ENCODE peak calls at places on chromosome 21, in five cellular contexts. One of them, this sample, is unnamed.

GRCh38 chr21:17784604-17785402 is 34.4 kb downstream of the C21orf91 start:
- DNase-seq in neuronal stem cell: no peak
- DNase-seq in H9: no peak
- DNase-seq in H1: no peak
- DNase-seq in IMR-90: no peak
- DNase-seq in this sample: no peak

GRCh38 chr21:38343691-38344090 is 86.9 kb downstream of the KCNJ15 start:
- DNase-seq in neuronal stem cell: no peak
- DNase-seq in H9: no peak
- DNase-seq in H1: no peak
- DNase-seq in IMR-90: peak; percentile 49
- DNase-seq in this sample: peak; percentile 75

GRCh38 chr21:36718951-36719501 is 20.1 kb downstream of the SIM2 start:
- DNase-seq in neuronal stem cell: no peak
- DNase-seq in H9: no peak
- DNase-seq in H1: no peak
- DNase-seq in IMR-90: no peak
- DNase-seq in this sample: no peak

GRCh38 chr21:37560385-37560784 is 193.8 kb downstream of the DYRK1A start:
- DNase-seq in neuronal stem cell: no peak
- DNase-seq in H9: no peak
- DNase-seq in H1: no peak
- DNase-seq in IMR-90: no peak
- DNase-seq in this sample: no peak

GRCh38 chr21:46157987-46158451 is 2.6 kb upstream of the FTCD start:
- DNase-seq in neuronal stem cell: no peak
- DNase-seq in H9: peak; percentile 16
- DNase-seq in H1: no peak
- DNase-seq in IMR-90: no peak
- DNase-seq in this sample: no peak

GRCh38 chr21:24671901-24672300 is 935.4 kb downstream of the MRPL39 start:
- DNase-seq in neuronal stem cell: no peak
- DNase-seq in H9: no peak
- DNase-seq in H1: no peak
- DNase-seq in IMR-90: no peak
- DNase-seq in this sample: no peak

GRCh38 chr21:26801524-26801923 is 43.7 kb downstream of the ADAMTS1 start:
- DNase-seq in neuronal stem cell: no peak
- DNase-seq in H9: no peak
- DNase-seq in H1: no peak
- DNase-seq in IMR-90: peak; percentile 94
- DNase-seq in this sample: peak; percentile 80

GRCh38 chr21:26916799-26917198 is 50.1 kb downstream of the ADAMTS5 start:
- DNase-seq in neuronal stem cell: no peak
- DNase-seq in H9: no peak
- DNase-seq in H1: no peak
- DNase-seq in IMR-90: no peak
- DNase-seq in this sample: no peak

GRCh38 chr21:22342855-22343254 is 1344.6 kb downstream of the NCAM2 start:
- DNase-seq in neuronal stem cell: no peak
- DNase-seq in H9: no peak
- DNase-seq in H1: no peak
- DNase-seq in IMR-90: no peak
- DNase-seq in this sample: no peak

GRCh38 chr21:16406355-16406754 is 676.6 kb downstream of the USP25 start:
- DNase-seq in neuronal stem cell: no peak
- DNase-seq in H9: no peak
- DNase-seq in H1: no peak
- DNase-seq in IMR-90: no peak
- DNase-seq in this sample: no peak

GRCh38 chr21:18369115-18369514 is 34.5 kb downstream of the TMPRSS15 start:
- DNase-seq in neuronal stem cell: peak; percentile 9
- DNase-seq in H9: no peak
- DNase-seq in H1: no peak
- DNase-seq in IMR-90: no peak
- DNase-seq in this sample: peak; percentile 46

GRCh38 chr21:14550200-14550599 is 4.1 kb upstream of the SAMSN1 start:
- DNase-seq in neuronal stem cell: no peak
- DNase-seq in H9: no peak
- DNase-seq in H1: no peak
- DNase-seq in IMR-90: no peak
- DNase-seq in this sample: no peak

GRCh38 chr21:35234725-35235124 is 185.6 kb upstream of the RUNX1 start:
- DNase-seq in neuronal stem cell: no peak
- DNase-seq in H9: no peak
- DNase-seq in H1: no peak
- DNase-seq in IMR-90: no peak
- DNase-seq in this sample: peak; percentile 36
- H3K4me2 ChIP-seq in neuronal stem cell: no peak overlapping the region
- H3K4me2 ChIP-seq in H9: no peak overlapping the region
- H3K4me2 ChIP-seq in H1: no peak overlapping the region
- H3K4me2 ChIP-seq in IMR-90: no peak overlapping the region
- H3K4me2 ChIP-seq in this sample: no peak overlapping the region

DNA sequence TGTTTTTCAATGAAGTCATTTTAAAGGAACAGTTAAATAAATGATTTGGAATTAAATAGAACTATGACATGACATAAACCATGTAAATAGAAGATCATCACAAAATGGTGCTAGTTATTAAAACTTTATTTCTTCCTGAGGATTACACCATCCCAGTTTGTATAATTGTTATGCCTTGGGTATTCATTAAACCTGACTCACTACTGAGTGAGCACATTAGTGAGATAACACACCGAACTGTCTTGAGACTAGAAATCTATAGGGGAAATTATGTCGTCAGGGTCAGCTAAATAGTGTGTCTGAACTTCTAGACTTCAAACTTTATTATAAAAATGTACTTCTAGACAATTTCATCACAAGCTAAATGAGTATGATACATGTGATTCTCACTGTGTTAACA is 189.4 kb downstream of the NCAM2 start:
- DNase-seq in neuronal stem cell: no peak
- DNase-seq in H9: no peak
- DNase-seq in H1: no peak
- DNase-seq in IMR-90: peak; percentile 59
- DNase-seq in this sample: no peak
- H2AFZ ChIP-seq in neuronal stem cell: peak overlapping the region; percentile 6
- H2AFZ ChIP-seq in H9: no peak overlapping the region
- H2AFZ ChIP-seq in H1: no peak overlapping the region
- H2AFZ ChIP-seq in IMR-90: no peak overlapping the region
- H2AFZ ChIP-seq in this sample: no peak overlapping the region

GRCh38 chr21:29298348-29299045 is at the start of gene BACH1:
- DNase-seq in neuronal stem cell: peak; percentile 84
- DNase-seq in H9: peak; percentile 91
- DNase-seq in H1: peak; percentile 93
- DNase-seq in IMR-90: peak; percentile 91
- DNase-seq in this sample: peak; percentile 92
- H2BK15ac ChIP-seq in neuronal stem cell: peak within 1 kb of the TSS; percentile 90
- H2BK15ac ChIP-seq in H9: no peak within 1 kb of the TSS
- H2BK15ac ChIP-seq in H1: no peak within 1 kb of the TSS
- H2BK15ac ChIP-seq in IMR-90: peak within 1 kb of the TSS; percentile 58
- H2BK15ac ChIP-seq in this sample: peak within 1 kb of the TSS; percentile 75

DNA sequence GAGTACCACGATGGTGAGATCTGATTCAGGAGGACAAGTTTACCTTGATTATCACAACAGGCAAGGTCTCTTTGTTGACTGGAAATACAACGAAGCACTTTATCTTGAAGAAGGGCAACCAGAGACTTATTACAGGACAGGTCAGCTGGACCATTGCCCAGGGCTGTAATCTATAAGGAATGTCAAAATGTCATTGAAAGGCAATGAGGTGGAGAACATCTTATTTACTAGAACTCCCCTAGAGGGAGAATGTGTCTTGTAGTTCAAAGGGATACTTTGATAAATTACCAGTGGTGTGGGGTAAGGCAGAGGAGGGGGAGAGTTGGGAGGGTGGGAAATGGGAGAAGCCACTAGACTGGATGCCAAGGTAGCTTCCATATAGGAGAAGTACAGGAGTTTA is 212.3 kb downstream of the NCAM2 start:
- DNase-seq in neuronal stem cell: no peak
- DNase-seq in H9: no peak
- DNase-seq in H1: no peak
- DNase-seq in IMR-90: no peak
- DNase-seq in this sample: no peak
- H3K4me2 ChIP-seq in neuronal stem cell: no peak overlapping the region
- H3K4me2 ChIP-seq in H9: no peak overlapping the region
- H3K4me2 ChIP-seq in H1: no peak overlapping the region
- H3K4me2 ChIP-seq in IMR-90: no peak overlapping the region
- H3K4me2 ChIP-seq in this sample: no peak overlapping the region

GRCh38 chr21:21076051-21076450 is 77.8 kb downstream of the NCAM2 start:
- DNase-seq in neuronal stem cell: no peak
- DNase-seq in H9: no peak
- DNase-seq in H1: no peak
- DNase-seq in IMR-90: no peak
- DNase-seq in this sample: no peak

GRCh38 chr21:21074305-21074704 is 76.1 kb downstream of the NCAM2 start:
- DNase-seq in neuronal stem cell: no peak
- DNase-seq in H9: no peak
- DNase-seq in H1: no peak
- DNase-seq in IMR-90: no peak
- DNase-seq in this sample: no peak
- H2AFZ ChIP-seq in neuronal stem cell: no peak overlapping the region
- H2AFZ ChIP-seq in H9: no peak overlapping the region
- H2AFZ ChIP-seq in H1: no peak overlapping the region
- H2AFZ ChIP-seq in IMR-90: no peak overlapping the region
- H2AFZ ChIP-seq in this sample: no peak overlapping the region

GRCh38 chr21:32739946-32740345 is 12.1 kb upstream of the SYNJ1 start:
- DNase-seq in neuronal stem cell: no peak
- DNase-seq in H9: no peak
- DNase-seq in H1: no peak
- DNase-seq in IMR-90: no peak
- DNase-seq in this sample: no peak

GRCh38 chr21:32735524-32735923 is 7.7 kb upstream of the SYNJ1 start:
- DNase-seq in neuronal stem cell: no peak
- DNase-seq in H9: no peak
- DNase-seq in H1: no peak
- DNase-seq in IMR-90: no peak
- DNase-seq in this sample: no peak

GRCh38 chr21:32742470-32742869 is 14.7 kb upstream of the SYNJ1 start:
- DNase-seq in neuronal stem cell: no peak
- DNase-seq in H9: no peak
- DNase-seq in H1: no peak
- DNase-seq in IMR-90: no peak
- DNase-seq in this sample: no peak

GRCh38 chr21:32741336-32741735 is 13.5 kb upstream of the SYNJ1 start:
- DNase-seq in neuronal stem cell: no peak
- DNase-seq in H9: no peak
- DNase-seq in H1: no peak
- DNase-seq in IMR-90: no peak
- DNase-seq in this sample: no peak
- H2BK15ac ChIP-seq in neuronal stem cell: no peak overlapping the region
- H2BK15ac ChIP-seq in H9: no peak overlapping the region
- H2BK15ac ChIP-seq in H1: no peak overlapping the region
- H2BK15ac ChIP-seq in IMR-90: no peak overlapping the region
- H2BK15ac ChIP-seq in this sample: no peak overlapping the region

GRCh38 chr21:35530726-35531125 is 481.6 kb upstream of the RUNX1 start:
- DNase-seq in neuronal stem cell: no peak
- DNase-seq in H9: no peak
- DNase-seq in H1: no peak
- DNase-seq in IMR-90: no peak
- DNase-seq in this sample: no peak

GRCh38 chr21:35529141-35529863 is 480.2 kb upstream of the RUNX1 start:
- DNase-seq in neuronal stem cell: no peak
- DNase-seq in H9: no peak
- DNase-seq in H1: no peak
- DNase-seq in IMR-90: peak; percentile 72
- DNase-seq in this sample: peak; percentile 36

GRCh38 chr21:35525443-35525842 is 476.3 kb upstream of the RUNX1 start:
- DNase-seq in neuronal stem cell: no peak
- DNase-seq in H9: no peak
- DNase-seq in H1: no peak
- DNase-seq in IMR-90: peak; percentile 54
- DNase-seq in this sample: no peak

GRCh38 chr21:35528109-35529042 is 479.3 kb upstream of the RUNX1 start:
- DNase-seq in neuronal stem cell: no peak
- DNase-seq in H9: no peak
- DNase-seq in H1: no peak
- DNase-seq in IMR-90: peak; percentile 20
- DNase-seq in this sample: no peak

GRCh38 chr21:35527358-35527757 is 478.3 kb upstream of the RUNX1 start:
- DNase-seq in neuronal stem cell: no peak
- DNase-seq in H9: no peak
- DNase-seq in H1: no peak
- DNase-seq in IMR-90: no peak
- DNase-seq in this sample: no peak
- H3K4me2 ChIP-seq in neuronal stem cell: no peak overlapping the region
- H3K4me2 ChIP-seq in H9: no peak overlapping the region
- H3K4me2 ChIP-seq in H1: no peak overlapping the region
- H3K4me2 ChIP-seq in IMR-90: no peak overlapping the region
- H3K4me2 ChIP-seq in this sample: no peak overlapping the region

GRCh38 chr21:42106425-42106824 is 35.3 kb downstream of the UMODL1 start:
- DNase-seq in neuronal stem cell: no peak
- DNase-seq in H9: no peak
- DNase-seq in H1: no peak
- DNase-seq in IMR-90: no peak
- DNase-seq in this sample: no peak
- H2AFZ ChIP-seq in neuronal stem cell: no peak overlapping the region
- H2AFZ ChIP-seq in H9: no peak overlapping the region
- H2AFZ ChIP-seq in H1: no peak overlapping the region
- H2AFZ ChIP-seq in IMR-90: no peak overlapping the region
- H2AFZ ChIP-seq in this sample: no peak overlapping the region

GRCh38 chr21:39625211-39625895 is 12.6 kb downstream of the B3GALT5 start:
- DNase-seq in neuronal stem cell: no peak
- DNase-seq in H9: no peak
- DNase-seq in H1: peak; percentile 34
- DNase-seq in IMR-90: no peak
- DNase-seq in this sample: no peak
- H2BK15ac ChIP-seq in neuronal stem cell: no peak overlapping the region
- H2BK15ac ChIP-seq in H9: no peak overlapping the region
- H2BK15ac ChIP-seq in H1: no peak overlapping the region
- H2BK15ac ChIP-seq in IMR-90: no peak overlapping the region
- H2BK15ac ChIP-seq in this sample: no peak overlapping the region

DNA sequence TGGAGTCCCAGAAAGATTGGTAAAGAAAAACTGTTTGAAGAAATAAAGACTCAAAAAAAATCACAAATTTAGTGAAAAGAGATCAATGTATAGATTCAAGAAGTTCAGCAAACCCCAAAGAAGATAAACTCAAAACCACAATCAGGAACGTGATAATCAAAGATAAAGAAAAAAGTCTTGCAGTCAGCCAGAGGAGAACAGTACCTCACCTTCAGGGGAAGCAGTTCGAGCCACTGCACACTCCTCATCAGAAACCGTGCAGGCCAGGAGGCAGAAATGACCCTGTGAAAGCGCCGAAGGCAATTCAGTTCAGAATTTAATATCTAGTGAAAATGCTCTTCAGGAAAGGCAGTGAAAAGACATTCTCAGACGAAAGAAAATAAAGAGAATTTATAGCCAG is 13.4 kb upstream of the SUMO3 start:
- DNase-seq in neuronal stem cell: no peak
- DNase-seq in H9: no peak
- DNase-seq in H1: no peak
- DNase-seq in IMR-90: no peak
- DNase-seq in this sample: no peak
- H3K4me2 ChIP-seq in neuronal stem cell: no peak overlapping the region
- H3K4me2 ChIP-seq in H9: no peak overlapping the region
- H3K4me2 ChIP-seq in H1: no peak overlapping the region
- H3K4me2 ChIP-seq in IMR-90: no peak overlapping the region
- H3K4me2 ChIP-seq in this sample: no peak overlapping the region

This sample was measured in mesenchymal stem cell.